ENCODE peak calls at places on chromosomes 6 and 20, in ten cellular contexts. Z, K, S, T, H, Y, O, I, R and P are unnamed samples.

GRCh38 chr6:48429610-48430009 is 318.6 kb upstream of the PTCHD4 start:
- DNase-seq in Z (no peak), K (no peak), I (no peak), R (no peak), T (no peak), H (no peak), Y (no peak), O (no peak), S (peak), P (no peak)

GRCh38 chr6:168994966-168995365 is 258.7 kb downstream of the THBS2 start:
- DNase-seq in S (no peak), I (no peak), Z (no peak), Y (no peak), K (no peak), H (no peak), T (no peak), R (no peak), O (no peak), P (no peak)

GRCh38 chr20:53040678-53041674 is 68.8 kb downstream of the TSHZ2 start:
- DNase-seq in R (no peak), O (no peak), I (no peak), Y (peak), T (no peak), H (no peak), Z (no peak), S (no peak), K (no peak), P (no peak)

GRCh38 chr20:58245931-58246330 is 17.5 kb upstream of the ANKRD60 start:
- DNase-seq in Y (no peak), Z (no peak), O (no peak), I (no peak), S (no peak), K (no peak), R (no peak), H (no peak), T (no peak), P (no peak)

GRCh38 chr6:120558294-120558693 is 776.0 kb downstream of the TBC1D32 start:
- DNase-seq in H (no peak), T (no peak), O (no peak), Y (no peak), R (no peak), I (no peak), Z (no peak), S (no peak), K (no peak), P (no peak)

GRCh38 chr6:168428863-168429262 is 12.1 kb upstream of the SMOC2 start:
- DNase-seq in H (no peak), O (no peak), Y (no peak), T (no peak), K (no peak), I (no peak), Z (no peak), R (no peak), S (no peak), P (no peak)

GRCh38 chr20:58054744-58055373 is 173.6 kb downstream of the ANKRD60 start:
- DNase-seq in T (no peak), Z (no peak), R (no peak), Y (peak), O (no peak), H (no peak), S (no peak), I (peak), K (no peak), P (no peak)

GRCh38 chr20:60930023-60930790 is 321.9 kb upstream of the CDH4 start:
- DNase-seq in I (no peak), R (no peak), T (no peak), S (no peak), Y (no peak), K (no peak), Z (no peak), O (no peak), H (no peak), P (no peak)

GRCh38 chr6:75334266-75335040 is 49.9 kb upstream of the TMEM30A start:
- DNase-seq in H (peak), Y (no peak), I (no peak), R (no peak), Z (no peak), K (no peak), O (no peak), S (peak), T (no peak), P (no peak)

GRCh38 chr20:35871311-35871771 is 83.0 kb downstream of the SCAND1 start:
- DNase-seq in K (no peak), I (no peak), O (no peak), Z (no peak), T (no peak), Y (no peak), S (no peak), H (no peak), R (no peak), P (no peak)

GRCh38 chr6:22062807-22063408 is 233.9 kb downstream of the PRL start:
- DNase-seq in H (no peak), Z (no peak), I (peak), T (peak), S (no peak), R (peak), K (peak), O (peak), Y (no peak), P (no peak)

GRCh38 chr6:32370510-32370909 is 1.2 kb downstream of the TSBP1 start:
- DNase-seq in Z (no peak), K (no peak), T (no peak), S (no peak), Y (no peak), R (no peak), I (no peak), O (no peak), H (no peak), P (no peak)

GRCh38 chr20:7348253-7348652 is 580.8 kb downstream of the BMP2 start:
- DNase-seq in T (no peak), H (no peak), Y (no peak), Z (no peak), K (no peak), R (no peak), O (no peak), S (no peak), I (no peak), P (no peak)

GRCh38 chr6:67131827-67132226 is 1424.8 kb upstream of the EYS start:
- DNase-seq in S (no peak), O (no peak), T (peak), R (no peak), Z (no peak), I (no peak), H (no peak), K (no peak), Y (no peak), P (no peak)

GRCh38 chr6:168193816-168194701 is 115.0 kb upstream of the FRMD1 start:
- DNase-seq in R (no peak), O (no peak), H (no peak), Y (no peak), K (no peak), T (no peak), I (no peak), S (peak), Z (no peak), P (no peak)

GRCh38 chr6:141041596-141042087 is 1091.1 kb upstream of the GJE1 start:
- DNase-seq in S (no peak), Y (no peak), O (no peak), K (no peak), I (no peak), H (no peak), Z (no peak), T (no peak), R (no peak), P (no peak)

GRCh38 chr6:33707771-33708170 is 3.7 kb downstream of the UQCC2 start:
- DNase-seq in H (no peak), I (no peak), Y (no peak), Z (no peak), T (no peak), K (no peak), O (no peak), R (no peak), S (no peak), P (no peak)

GRCh38 chr20:47857142-47857993 is 72.1 kb upstream of the SULF2 start:
- DNase-seq in H (no peak), Y (no peak), Z (no peak), T (no peak), O (no peak), I (no peak), R (no peak), S (no peak), K (no peak), P (no peak)

GRCh38 chr20:672975-673604 is 2.5 kb downstream of the SCRT2 start:
- DNase-seq in H (no peak), S (peak), K (no peak), R (no peak), I (no peak), T (no peak), O (peak), Y (no peak), Z (no peak), P (no peak)

GRCh38 chr6:80376411-80376810 is 269.9 kb downstream of the BCKDHB start:
- DNase-seq in I (no peak), S (no peak), H (no peak), K (no peak), Z (no peak), O (no peak), Y (no peak), R (no peak), T (no peak), P (no peak)

GRCh38 chr20:49043000-49043399 is 3.1 kb upstream of the CSE1L start:
- DNase-seq in O (no peak), I (no peak), H (no peak), Y (no peak), R (no peak), T (no peak), Z (no peak), S (no peak), K (no peak), P (no peak)

GRCh38 chr6:166784691-166785090 is 157.6 kb upstream of the RPS6KA2 start:
- DNase-seq in Z (no peak), K (no peak), T (no peak), Y (no peak), O (no peak), S (no peak), H (no peak), R (no peak), I (no peak), P (no peak)

GRCh38 chr6:5215181-5215580 is 45.6 kb downstream of the LYRM4 start:
- DNase-seq in Y (no peak), O (no peak), Z (no peak), H (no peak), R (no peak), K (no peak), T (no peak), S (no peak), I (no peak), P (no peak)

GRCh38 chr20:2005831-2006426 is 12.1 kb upstream of the PDYN start:
- DNase-seq in K (peak), O (peak), H (peak), S (peak), T (peak), Z (peak), R (peak), Y (peak), I (peak), P (peak)